ENCODE peak calls at places on chromosomes 11 and 22, in nine cellular contexts. U is OCI-LY7; C is progenitor cell of endocrine pancreas; K is CD8-positive, alpha-beta T cell; E is pancreas; F is A549; B is AG04450; T is PC-3; D is cardiac fibroblast. M is an unnamed sample.
A peak's percentile ranks its signal among the peaks of the same experiment; 100 is the strongest.

GRCh38 chr11:130849215-130849568 is 67.1 kb downstream of the SNX19 start:
- DNase-seq in B (no peak), E (no peak), C (no peak), K (no peak), T (peak; percentile 83), U (no peak), F (no peak), D (peak; percentile 68), M (no peak)

GRCh38 chr11:131760191-131760951 is 390.0 kb downstream of the NTM start:
- DNase-seq in D (peak; percentile 95), E (no peak), T (no peak), B (no peak), U (no peak), F (no peak), C (no peak), K (no peak), M (peak; percentile 37)

GRCh38 chr22:39252461-39253391 is 7.9 kb upstream of the PDGFB start:
- DNase-seq in T (peak; percentile 71), C (no peak), B (no peak), U (no peak), E (peak; percentile 47), F (no peak), K (no peak), D (no peak), M (no peak)

GRCh38 chr11:104946907-104947306 is 21.5 kb downstream of the CASP4 start:
- DNase-seq in D (peak; percentile 81), U (peak; percentile 37), T (peak; percentile 87), K (no peak), E (no peak), B (no peak), F (peak; percentile 2), C (no peak), M (peak; percentile 33)

GRCh38 chr11:78562398-78562797 is 12.3 kb downstream of the NARS2 start:
- DNase-seq in B (no peak), C (no peak), E (no peak), F (peak; percentile 9), K (no peak), D (peak; percentile 80), T (peak; percentile 72), U (no peak), M (no peak)

GRCh38 chr11:126544311-126545056 is 189.0 kb downstream of the ST3GAL4 start:
- DNase-seq in D (peak; percentile 5), E (no peak), B (peak; percentile 6), U (no peak), F (no peak), T (peak; percentile 28), C (peak; percentile 23), K (no peak), M (peak; percentile 44)

GRCh38 chr11:62792193-62792575 is 378 bp upstream of the TMEM223 start:
- DNase-seq in E (peak; percentile 56), B (no peak), U (no peak), K (no peak), T (no peak), C (no peak), F (no peak), D (no peak), M (peak; percentile 52)

GRCh38 chr22:49334976-49335375 is 492.7 kb downstream of the BRD1 start:
- DNase-seq in F (no peak), U (no peak), K (no peak), D (no peak), E (no peak), B (no peak), T (no peak), C (no peak), M (no peak)

GRCh38 chr11:29231991-29232390 is 784.8 kb downstream of the KCNA4 start:
- DNase-seq in U (no peak), B (peak; percentile 26), D (no peak), E (no peak), F (no peak), C (no peak), T (no peak), K (no peak), M (no peak)

GRCh38 chr22:34015642-34016041 is 95.4 kb upstream of the LARGE1 start:
- DNase-seq in K (no peak), C (no peak), E (no peak), F (no peak), T (no peak), D (no peak), U (no peak), B (no peak), M (no peak)

GRCh38 chr11:104134760-104135159 is 29.2 kb downstream of the PDGFD start:
- DNase-seq in K (no peak), B (no peak), C (no peak), E (no peak), T (peak; percentile 64), U (no peak), D (peak; percentile 26), F (peak; percentile 3), M (no peak)

GRCh38 chr11:35076201-35077100 is 62.5 kb upstream of the CD44 start:
- DNase-seq in F (no peak), E (no peak), U (no peak), K (no peak), B (no peak), T (no peak), C (no peak), D (no peak), M (no peak)

GRCh38 chr11:120647681-120648080 is 136.1 kb downstream of the GRIK4 start:
- DNase-seq in T (no peak), B (no peak), K (no peak), D (no peak), U (no peak), F (no peak), E (no peak), C (no peak), M (no peak)

GRCh38 chr11:26350002-26350401 is 18.1 kb downstream of the ANO3 start:
- DNase-seq in D (no peak), K (no peak), T (no peak), F (no peak), B (no peak), U (no peak), C (no peak), E (no peak), M (no peak)

GRCh38 chr11:1502168-1502955 is 15.8 kb upstream of the MOB2 start:
- DNase-seq in K (no peak), F (no peak), E (peak; percentile 20), T (no peak), B (no peak), U (no peak), C (no peak), D (no peak), M (no peak)

GRCh38 chr22:32265882-32266767 is 11.0 kb upstream of the SLC5A4 start:
- DNase-seq in T (peak; percentile 67), B (peak; percentile 13), U (peak; percentile 60), D (peak; percentile 78), E (peak; percentile 59), F (peak; percentile 35), C (peak; percentile 39), K (peak; percentile 27), M (peak; percentile 80)

GRCh38 chr11:26134481-26135355 is 197.2 kb upstream of the ANO3 start:
- DNase-seq in C (no peak), T (peak; percentile 25), E (no peak), U (peak; percentile 72), B (no peak), D (peak; percentile 54), F (no peak), K (no peak), M (no peak)

GRCh38 chr22:42619261-42620063 is 4.8 kb upstream of the POLDIP3 start:
- DNase-seq in F (no peak), C (no peak), T (no peak), D (no peak), B (no peak), E (no peak), K (no peak), U (no peak), M (no peak)

GRCh38 chr11:1840780-1841480 is 2.1 kb downstream of the TNNI2 start:
- DNase-seq in F (no peak), E (peak; percentile 51), C (no peak), T (no peak), D (no peak), B (no peak), U (peak; percentile 13), K (no peak), M (no peak)

GRCh38 chr11:107017433-107018227 is 646 bp downstream of the GUCY1A2 start:
- DNase-seq in B (no peak), D (peak; percentile 47), U (no peak), T (peak; percentile 21), C (peak; percentile 69), E (peak; percentile 60), K (no peak), F (peak; percentile 21), M (peak; percentile 74)
- TF ChIP-seq CTCF in B (peak; percentile 42), D (peak; percentile 38), U (peak; percentile 28), T (peak; percentile 65), C (peak; percentile 85), E (peak; percentile 49), K (no peak), F (peak; percentile 61), M (peak; percentile 50)

GRCh38 chr22:19865141-19865829 is 10.6 kb upstream of the GNB1L start:
- DNase-seq in K (no peak), C (no peak), B (no peak), T (no peak), E (no peak), D (no peak), F (no peak), U (no peak), M (no peak)
- TF ChIP-seq CTCF in K (no peak), C (no peak), B (no peak), T (no peak), E (no peak), D (no peak), F (no peak), U (no peak), M (no peak)

DNA sequence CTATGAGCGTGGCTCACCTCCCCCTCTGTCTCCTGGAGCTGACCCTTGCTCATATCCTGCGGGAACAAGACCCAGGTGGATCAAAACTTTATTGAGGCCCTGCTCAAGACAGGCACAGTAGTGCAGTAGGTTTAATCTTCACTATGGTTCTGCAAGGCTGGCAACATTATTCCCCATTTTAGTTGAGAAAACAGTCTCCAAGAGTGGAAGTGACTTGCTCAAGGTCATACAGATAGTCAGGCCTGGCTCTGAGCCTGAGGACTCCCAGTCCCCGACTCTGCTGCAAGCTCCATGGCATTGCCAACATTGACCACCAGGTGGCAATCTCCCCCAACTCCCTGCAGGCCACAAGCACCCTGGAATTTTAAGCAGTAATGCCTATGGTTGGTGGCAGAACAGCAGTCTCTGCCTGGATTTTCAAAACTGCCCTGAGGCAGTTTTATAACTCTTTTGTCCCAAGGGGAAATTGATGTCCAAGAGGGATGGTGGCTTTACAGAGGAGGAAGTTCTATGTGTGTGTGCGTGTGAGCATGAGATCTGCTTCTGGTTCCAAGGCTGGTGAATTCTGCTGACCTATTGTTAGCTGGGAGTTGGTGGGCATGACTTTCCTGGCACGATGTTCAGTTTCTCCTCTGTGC is 34.1 kb downstream of the NEU3 start:
- DNase-seq in C (peak; percentile 73), B (peak; percentile 72), D (peak; percentile 91), U (peak; percentile 80), E (peak; percentile 90), F (peak; percentile 86), K (peak; percentile 55), T (peak; percentile 93), M (peak; percentile 94)
- TF ChIP-seq CTCF in C (peak; percentile 96), B (peak; percentile 99), D (peak; percentile 98), U (peak; percentile 98), E (peak; percentile 95), F (peak; percentile 95), K (peak; percentile 95), T (peak; percentile 99), M (peak; percentile 96)

DNA sequence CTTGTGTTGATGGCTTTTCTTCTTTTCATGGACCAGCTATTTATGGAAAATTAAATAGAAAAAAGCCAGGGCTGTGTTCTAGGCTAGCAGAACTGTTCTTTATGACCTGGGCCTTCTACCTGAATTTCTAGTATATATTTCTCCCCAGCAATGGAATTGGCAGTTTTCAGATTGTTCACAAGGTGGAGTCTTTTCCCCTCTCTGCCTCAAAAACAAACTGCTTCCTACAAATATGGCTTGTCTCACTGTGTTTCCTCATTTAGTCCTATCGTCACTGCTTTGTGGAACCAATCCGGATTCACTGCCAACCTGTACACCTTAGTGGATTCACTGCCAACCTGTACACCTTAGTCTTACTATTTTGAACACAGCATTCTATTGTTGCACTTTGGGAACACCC is 5.0 kb upstream of the APOL5 start:
- DNase-seq in C (no peak), E (no peak), D (no peak), U (peak; percentile 45), B (no peak), T (no peak), F (no peak), K (no peak), M (no peak)
- TF ChIP-seq CTCF in C (no peak), E (no peak), D (no peak), U (peak; percentile 74), B (no peak), T (no peak), F (no peak), K (no peak), M (no peak)